ENCODE peak calls at places on chromosomes 12 and 14, in five cellular contexts. A is body of pancreas; V is BE2C; B is CD8-positive, alpha-beta T cell; P is neural progenitor cell. R is an unnamed sample. For H3K4me1, the result is how much of the 10 kb centered on the place peaks cover.

GRCh38 chr12:108734200-108734906 is 3.0 kb upstream of the CORO1C start:
- DNase-seq in B (no peak), P (no peak), V (no peak), A (peak), R (peak)

GRCh38 chr12:113142173-113142885 is 6.8 kb upstream of the RASAL1 start:
- DNase-seq in P (no peak), A (peak), B (no peak), V (no peak), R (no peak)

GRCh38 chr14:53741379-53742225 is 215.0 kb downstream of the BMP4 start:
- DNase-seq in A (no peak), P (no peak), V (no peak), B (no peak), R (no peak)

GRCh38 chr12:119178544-119179334 is at the start of gene HSPB8:
- DNase-seq in A (peak), P (peak), V (peak), B (no peak), R (peak)

GRCh38 chr12:77010637-77011548 is 54.5 kb downstream of the E2F7 start:
- DNase-seq in B (peak), A (peak), P (peak), V (peak), R (peak)

GRCh38 chr12:27486986-27487385 is 37.0 kb upstream of the PPFIBP1 start:
- DNase-seq in A (no peak), P (no peak), V (no peak), B (no peak), R (no peak)

GRCh38 chr14:100419856-100420255 is 96.7 kb downstream of the SLC25A47 start:
- DNase-seq in P (peak), A (no peak), B (no peak), V (peak), R (no peak)

GRCh38 chr14:69342928-69343525 is 55.1 kb downstream of the ERH start:
- DNase-seq in P (no peak), A (peak), B (no peak), V (no peak), R (no peak)

GRCh38 chr12:774051-774614 is 21.8 kb downstream of the WNK1 start:
- DNase-seq in P (peak), A (no peak), B (no peak), V (no peak), R (no peak)

GRCh38 chr14:100323121-100323941 is at the start of gene SLC25A47:
- DNase-seq in A (no peak), B (no peak), P (no peak), V (no peak), R (no peak)

GRCh38 chr12:4283512-4284255 is 10.1 kb downstream of the CCND2 start:
- DNase-seq in A (no peak), B (no peak), P (no peak), V (no peak), R (no peak)
- H3K4me1 ChIP-seq in A (under half), B (half or more), P (under half), V (under half), R (under half)

GRCh38 chr12:125064492-125064891 is 743 bp upstream of the AACS start:
- DNase-seq in V (no peak), A (no peak), B (no peak), P (no peak), R (no peak)
- H3K4me3 ChIP-seq in V (peak), A (peak), B (peak), P (peak), R (peak)

GRCh38 chr14:52220924-52221802 is 46.3 kb upstream of the PTGDR start:
- DNase-seq in V (no peak), A (no peak), P (no peak), B (no peak), R (no peak)

GRCh38 chr14:52227559-52228222 is 39.8 kb upstream of the PTGDR start:
- DNase-seq in A (no peak), B (no peak), P (no peak), V (no peak), R (no peak)

GRCh38 chr14:52219488-52220084 is 47.9 kb upstream of the PTGDR start:
- DNase-seq in A (no peak), B (no peak), V (no peak), P (no peak), R (no peak)

GRCh38 chr14:52222901-52223300 is 44.6 kb upstream of the PTGDR start:
- DNase-seq in P (peak), V (no peak), A (no peak), B (no peak), R (no peak)
- H3K4me1 ChIP-seq in P (under half), V (under half), A (under half), B (under half), R (under half)

DNA sequence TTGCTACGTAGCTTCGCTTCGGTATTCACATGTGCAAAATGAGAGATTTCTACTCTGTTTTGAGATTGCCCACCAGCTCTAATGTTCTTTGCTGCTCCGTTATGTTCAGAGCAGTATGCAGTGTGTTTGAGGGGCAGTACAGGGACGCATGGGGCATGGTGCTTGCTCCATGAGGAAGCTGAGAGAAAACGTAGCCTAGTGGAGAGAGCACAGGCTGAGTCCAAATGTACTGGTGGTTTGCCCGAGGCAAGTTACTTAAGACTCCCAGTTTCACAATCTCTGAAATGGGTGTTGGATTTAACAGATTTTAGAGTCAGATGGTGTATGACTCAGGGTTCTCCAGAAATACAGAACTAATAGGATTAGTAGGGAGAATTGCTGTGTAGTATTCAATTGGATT is 310.5 kb downstream of the ETNK1 start:
- DNase-seq in B (no peak), V (peak), A (no peak), P (no peak), R (no peak)
- H3K4me3 ChIP-seq in B (no peak), V (peak), A (no peak), P (no peak), R (peak)

R was measured in SJSA1.